ENCODE peak calls at places on chromosomes 5 and 9, in eight cellular contexts. Q is retinal pigment epithelial cell; I is smooth muscle cell of the brain vasculature; T is activated CD4-positive, alpha-beta T cell treated with anti-CD3 and anti-CD28 coated beads, Interleukin-2, amount 50 U/mL, for 1 hour; M is NCI-H748 treated with DMSO at 0.1 percent for 48 hours; H is M059J; K is HEK293T; P is germinal center. U is an unnamed sample.

GRCh38 chr9:16985559-16986348 is 115.3 kb upstream of the BNC2 start:
- DNase-seq in K (no peak), P (no peak), Q (no peak), M (no peak), I (no peak), T (no peak), H (peak), U (no peak)

GRCh38 chr9:127136880-127137639 is 14.6 kb upstream of the ANGPTL2 start:
- DNase-seq in H (no peak), K (no peak), Q (no peak), T (no peak), P (no peak), I (no peak), M (no peak), U (no peak)

GRCh38 chr9:91771027-91771426 is 179.0 kb downstream of the ROR2 start:
- DNase-seq in H (peak), K (no peak), T (no peak), M (peak), P (no peak), I (peak), Q (peak), U (peak)

GRCh38 chr9:95460627-95461164 is 56.1 kb downstream of the PTCH1 start:
- DNase-seq in H (no peak), P (no peak), T (no peak), M (no peak), K (no peak), I (peak), Q (no peak), U (no peak)

GRCh38 chr9:6197330-6197729 is 18.3 kb upstream of the IL33 start:
- DNase-seq in I (no peak), K (peak), M (no peak), P (no peak), Q (no peak), T (no peak), H (peak), U (no peak)

GRCh38 chr9:70531286-70531685 is 116.8 kb upstream of the KLF9 start:
- DNase-seq in T (no peak), Q (no peak), M (no peak), I (no peak), P (no peak), K (no peak), H (no peak), U (no peak)

GRCh38 chr5:88675758-88676636 is 207.0 kb downstream of the MEF2C start:
- DNase-seq in K (peak), I (no peak), Q (no peak), P (peak), T (no peak), M (peak), H (peak), U (peak)

GRCh38 chr5:14309199-14309598 is 166.1 kb downstream of the TRIO start:
- DNase-seq in M (no peak), T (no peak), Q (no peak), H (no peak), K (no peak), P (no peak), I (no peak), U (no peak)

GRCh38 chr9:113446323-113446740 is 17.2 kb upstream of the RGS3 start:
- DNase-seq in I (no peak), P (peak), H (peak), M (peak), T (no peak), Q (no peak), K (peak), U (no peak)

GRCh38 chr5:145991044-145991575 is 54.7 kb downstream of the SH3RF2 start:
- DNase-seq in H (peak), P (no peak), Q (no peak), K (no peak), I (no peak), M (no peak), T (no peak), U (no peak)

GRCh38 chr5:172102913-172103629 is 85.0 kb downstream of the STK10 start:
- DNase-seq in T (no peak), M (no peak), K (no peak), P (no peak), Q (peak), H (peak), I (peak), U (no peak)

GRCh38 chr9:133916159-133916541 is 76.0 kb downstream of the VAV2 start:
- DNase-seq in Q (no peak), K (no peak), M (no peak), T (no peak), H (no peak), I (no peak), P (no peak), U (no peak)

U was measured in RPMI8226.